ENCODE peak calls at places on chromosomes 11 and 22, in five cellular contexts. F is right lobe of liver, S is GM23338, X is esophagus muscularis mucosa, Z is psoas muscle. G is an unnamed sample.

GRCh38 chr11:10778217-10778970 is 27.3 kb downstream of the CTR9 start:
- DNase-seq in F (no peak), S (no peak), X (no peak), Z (peak; percentile 87), G (no peak)

GRCh38 chr11:112693781-112694180 is 267.4 kb upstream of the NCAM1 start:
- DNase-seq in F (no peak), S (no peak), X (no peak), Z (no peak), G (no peak)

GRCh38 chr22:30038219-30038618 is 42.0 kb upstream of the HORMAD2 start:
- DNase-seq in F (peak; percentile 66), S (no peak), X (no peak), Z (no peak), G (no peak)

GRCh38 chr11:90343670-90344069 is 120.8 kb upstream of the CHORDC1 start:
- DNase-seq in F (no peak), S (no peak), X (no peak), Z (no peak), G (no peak)

GRCh38 chr11:72848846-72849466 is 34.7 kb downstream of the ATG16L2 start:
- DNase-seq in F (no peak), S (peak; percentile 77), X (no peak), Z (no peak), G (no peak)

GRCh38 chr11:68857037-68857586 is 15.4 kb upstream of the CPT1A start:
- DNase-seq in F (no peak), S (no peak), X (no peak), Z (no peak), G (no peak)

GRCh38 chr11:105738972-105739574 is 129.2 kb downstream of the GRIA4 start:
- DNase-seq in F (no peak), S (no peak), X (no peak), Z (no peak), G (no peak)

GRCh38 chr22:27594474-27595134 is 207.0 kb downstream of the MN1 start:
- DNase-seq in F (no peak), S (no peak), X (no peak), Z (no peak), G (no peak)

GRCh38 chr11:72226701-72227100 is 2.1 kb downstream of the INPPL1 start:
- DNase-seq in F (no peak), S (no peak), X (no peak), Z (no peak), G (no peak)

GRCh38 chr11:47215366-47215925 is 672 bp downstream of the DDB2 start:
- DNase-seq in F (no peak), S (no peak), X (no peak), Z (no peak), G (no peak)

GRCh38 chr11:127862406-127862805 is 725.0 kb downstream of the ETS1 start:
- DNase-seq in F (no peak), S (peak; percentile 23), X (no peak), Z (no peak), G (no peak)

GRCh38 chr11:64246874-64247728 is at the start of gene PPP1R14B:
- DNase-seq in F (peak; percentile 92), S (peak; percentile 95), X (no peak), Z (peak; percentile 94), G (peak; percentile 58)

GRCh38 chr22:17114173-17114957 is 6.8 kb downstream of the TMEM121B start:
- DNase-seq in F (no peak), S (no peak), X (no peak), Z (no peak), G (no peak)

GRCh38 chr11:85844439-85845051 is 10.6 kb upstream of the CCDC83 start:
- DNase-seq in F (no peak), S (no peak), X (no peak), Z (no peak), G (no peak)
- H3K27ac ChIP-seq in F (no peak overlapping the region), S (no peak overlapping the region), X (no peak overlapping the region), Z (peak overlapping the region; percentile 55), G (no peak overlapping the region)

GRCh38 chr22:24994070-24994763 is 41.7 kb downstream of the KIAA1671 start:
- DNase-seq in F (peak; percentile 70), S (peak; percentile 64), X (no peak), Z (no peak), G (no peak)
- H3K27ac ChIP-seq in F (no peak overlapping the region), S (peak overlapping the region; percentile 50), X (no peak overlapping the region), Z (no peak overlapping the region), G (no peak overlapping the region)

GRCh38 chr11:78319453-78319955 is 98.1 kb downstream of the GAB2 start:
- DNase-seq in F (no peak), S (no peak), X (no peak), Z (no peak), G (no peak)
- H3K27ac ChIP-seq in F (no peak overlapping the region), S (no peak overlapping the region), X (no peak overlapping the region), Z (no peak overlapping the region), G (peak overlapping the region; percentile 95)

GRCh38 chr11:108709741-108710140 is 44.9 kb downstream of the DDX10 start:
- DNase-seq in F (no peak), S (no peak), X (no peak), Z (no peak), G (no peak)

GRCh38 chr11:108718466-108718865 is 53.6 kb downstream of the DDX10 start:
- DNase-seq in F (no peak), S (no peak), X (no peak), Z (no peak), G (no peak)

GRCh38 chr11:108713076-108713790 is 48.4 kb downstream of the DDX10 start:
- DNase-seq in F (no peak), S (no peak), X (no peak), Z (no peak), G (no peak)

DNA sequence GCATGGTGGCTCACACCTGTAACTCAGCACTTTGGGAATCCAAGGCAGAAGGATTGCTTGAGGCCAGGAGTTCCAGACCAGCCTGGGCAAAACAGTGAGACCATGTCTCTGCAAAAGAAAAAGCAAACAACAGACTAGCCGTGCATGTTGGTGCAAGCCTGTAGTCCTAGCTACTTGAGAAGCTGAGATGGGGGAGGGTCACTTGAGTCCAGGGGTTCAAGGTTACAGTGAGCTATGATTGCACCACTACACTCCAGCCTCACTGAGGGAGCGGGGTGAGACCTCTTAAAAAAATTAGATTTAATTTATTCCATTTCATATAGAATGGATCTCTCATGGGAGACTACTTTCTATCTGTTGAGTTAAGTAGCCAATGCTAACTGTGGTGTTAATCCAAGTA is 50.4 kb downstream of the DDX10 start:
- DNase-seq in F (no peak), S (no peak), X (no peak), Z (no peak), G (no peak)
- H3K27ac ChIP-seq in F (no peak overlapping the region), S (no peak overlapping the region), X (no peak overlapping the region), Z (no peak overlapping the region), G (no peak overlapping the region)

G was measured in caudate nucleus.